ENCODE peak calls at places on chromosomes 4 and X, in ten cellular contexts. E, B, N, W, P, U, Z, L, D and V are unnamed samples.

GRCh38 chr4:142091691-142092182 is 455.4 kb downstream of the IL15 start:
- DNase-seq in E (no peak), B (peak; percentile 99), N (peak; percentile 83), W (no peak), P (peak; percentile 74), U (no peak), Z (no peak), L (peak; percentile 19), D (no peak), V (no peak)

GRCh38 chr4:55947912-55948725 is 626 bp upstream of the CEP135 start:
- DNase-seq in E (no peak), B (peak; percentile 98), N (peak; percentile 93), W (no peak), P (peak; percentile 93), U (no peak), Z (no peak), L (no peak), D (no peak), V (no peak)

GRCh38 chr4:75995727-75996126 is 5.0 kb upstream of the SDAD1 start:
- DNase-seq in E (peak; percentile 68), B (peak; percentile 65), N (peak; percentile 52), W (peak; percentile 18), P (no peak), U (no peak), Z (peak; percentile 61), L (no peak), D (no peak), V (no peak)

GRCh38 chr4:186898367-186898766 is 174.7 kb upstream of the FAT1 start:
- DNase-seq in E (no peak), B (no peak), N (no peak), W (no peak), P (no peak), U (no peak), Z (no peak), L (no peak), D (no peak), V (no peak)

GRCh38 chrX:78555401-78555980 is 103.6 kb downstream of the RTL3 start:
- DNase-seq in E (no peak), B (no peak), N (no peak), W (no peak), P (no peak), U (no peak), Z (no peak), L (no peak), D (no peak), V (no peak)

GRCh38 chrX:13345037-13345436 is 25.2 kb upstream of the ATXN3L start:
- DNase-seq in E (no peak), B (no peak), N (no peak), W (no peak), P (no peak), U (no peak), Z (no peak), L (no peak), D (no peak), V (no peak)

GRCh38 chr4:151862766-151863165 is 102.0 kb upstream of the GATB start:
- DNase-seq in E (no peak), B (peak; percentile 13), N (peak; percentile 46), W (no peak), P (no peak), U (no peak), Z (no peak), L (no peak), D (no peak), V (no peak)

GRCh38 chrX:119672252-119672825 is 20.6 kb downstream of the SEPTIN6 start:
- DNase-seq in E (no peak), B (peak; percentile 40), N (no peak), W (no peak), P (no peak), U (no peak), Z (no peak), L (no peak), D (no peak), V (no peak)

GRCh38 chrX:47420967-47421366 is 50.6 kb downstream of the ZNF157 start:
- DNase-seq in E (no peak), B (no peak), N (no peak), W (no peak), P (no peak), U (no peak), Z (no peak), L (no peak), D (no peak), V (no peak)

GRCh38 chr4:114334808-114335739 is 263.5 kb upstream of the UGT8 start:
- DNase-seq in E (no peak), B (no peak), N (peak; percentile 3), W (no peak), P (no peak), U (no peak), Z (no peak), L (no peak), D (no peak), V (no peak)

GRCh38 chr4:139501531-139502311 is 47.8 kb downstream of the RAB33B start:
- DNase-seq in E (no peak), B (no peak), N (no peak), W (no peak), P (no peak), U (no peak), Z (no peak), L (no peak), D (no peak), V (no peak)

GRCh38 chr4:25113915-25114904 is 46.0 kb downstream of the SEPSECS start:
- DNase-seq in E (no peak), B (peak; percentile 71), N (peak; percentile 32), W (no peak), P (peak; percentile 13), U (no peak), Z (no peak), L (no peak), D (no peak), V (no peak)

GRCh38 chrX:48532201-48532600 is 7.3 kb upstream of the TBC1D25 start:
- DNase-seq in E (no peak), B (no peak), N (no peak), W (no peak), P (no peak), U (no peak), Z (no peak), L (no peak), D (no peak), V (no peak)

GRCh38 chrX:139126493-139126892 is 404.0 kb upstream of the F9 start:
- DNase-seq in E (peak; percentile 64), B (no peak), N (peak; percentile 20), W (peak; percentile 28), P (no peak), U (no peak), Z (peak; percentile 80), L (peak; percentile 65), D (no peak), V (no peak)

GRCh38 chr4:135777386-135777785 is 1575.8 kb upstream of the PABPC4L start:
- DNase-seq in E (no peak), B (no peak), N (no peak), W (no peak), P (no peak), U (no peak), Z (no peak), L (no peak), D (no peak), V (no peak)

GRCh38 chr4:183097251-183098079 is 1.6 kb upstream of the WWC2 start:
- DNase-seq in E (no peak), B (no peak), N (no peak), W (no peak), P (no peak), U (peak; percentile 33), Z (peak; percentile 85), L (peak; percentile 15), D (peak; percentile 77), V (no peak)

GRCh38 chrX:106999002-106999975 is 723 bp downstream of the MORC4 start:
- DNase-seq in E (peak; percentile 78), B (peak; percentile 49), N (peak; percentile 47), W (peak; percentile 64), P (no peak), U (peak; percentile 38), Z (peak; percentile 70), L (peak; percentile 59), D (peak; percentile 63), V (peak; percentile 17)
- TF ChIP-seq CTCF in E (peak; percentile 54), B (peak; percentile 53), N (peak; percentile 17), W (peak; percentile 51), P (peak; percentile 53), U (no peak), Z (peak; percentile 57), L (peak; percentile 47), D (no peak), V (peak; percentile 49)

GRCh38 chr4:7549866-7550265 is 115.1 kb upstream of the PSAPL1 start:
- DNase-seq in E (no peak), B (no peak), N (no peak), W (no peak), P (no peak), U (no peak), Z (no peak), L (no peak), D (no peak), V (no peak)
- H3K27me3 ChIP-seq in E (no peaks in the 10 kb centered on the region), B (peaks cover 8% of the 10 kb centered on the region), N (no peaks in the 10 kb centered on the region), W (no peaks in the 10 kb centered on the region), P (peaks cover 8% of the 10 kb centered on the region), U (no peaks in the 10 kb centered on the region), Z (no peaks in the 10 kb centered on the region), L (no peaks in the 10 kb centered on the region), D (no peaks in the 10 kb centered on the region), V (no peaks in the 10 kb centered on the region)

DNA sequence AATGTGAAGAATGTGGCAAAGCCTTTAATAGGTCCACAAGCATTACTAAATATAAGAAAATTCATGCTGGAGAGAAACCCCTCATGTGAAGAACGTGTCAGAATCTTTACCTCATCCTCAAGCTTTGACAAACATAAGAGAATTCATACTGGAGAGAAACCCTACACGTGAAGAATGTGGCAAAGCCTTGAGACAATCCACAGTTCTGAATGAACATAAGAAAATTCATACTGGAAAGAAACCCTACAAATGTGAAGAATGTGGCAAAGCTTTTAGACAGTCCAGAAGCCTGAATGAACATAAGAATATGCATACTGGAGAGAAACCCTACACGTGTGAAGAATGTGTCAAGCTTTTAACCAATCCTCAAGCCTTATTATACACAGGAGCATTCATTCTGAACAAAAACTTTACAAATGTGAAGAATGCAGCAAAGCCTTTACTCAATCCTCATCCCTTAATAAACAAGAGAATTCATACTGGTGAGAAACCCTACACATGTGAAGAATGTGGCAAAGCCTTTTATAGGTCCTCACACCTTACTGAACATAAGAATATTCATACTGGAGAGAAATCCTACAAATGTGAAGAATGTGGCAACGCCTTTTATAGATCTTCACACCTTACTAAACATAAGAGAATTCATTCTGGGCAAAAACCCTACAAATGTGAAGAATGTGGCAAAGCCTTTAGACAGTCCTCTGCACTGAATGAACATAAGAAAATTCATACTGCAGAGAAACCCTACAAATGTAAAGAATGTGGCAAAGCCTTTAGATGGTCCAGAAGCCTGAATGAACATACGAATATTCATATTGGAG is 51.1 kb downstream of the ZNF732 start:
- DNase-seq in E (no peak), B (no peak), N (no peak), W (no peak), P (no peak), U (no peak), Z (no peak), L (no peak), D (no peak), V (no peak)
- H3K9me3 ChIP-seq in E (peaks cover 21% of the 10 kb centered on the region), B (peaks cover 21% of the 10 kb centered on the region), N (peaks cover 40% of the 10 kb centered on the region), W (peaks cover 8% of the 10 kb centered on the region), P (peaks cover 25% of the 10 kb centered on the region), U (peaks cover 92% of the 10 kb centered on the region), Z (peaks cover 98% of the 10 kb centered on the region), L (peaks cover 6% of the 10 kb centered on the region), D (peaks cover 3% of the 10 kb centered on the region), V (peaks cover 75% of the 10 kb centered on the region)

DNA sequence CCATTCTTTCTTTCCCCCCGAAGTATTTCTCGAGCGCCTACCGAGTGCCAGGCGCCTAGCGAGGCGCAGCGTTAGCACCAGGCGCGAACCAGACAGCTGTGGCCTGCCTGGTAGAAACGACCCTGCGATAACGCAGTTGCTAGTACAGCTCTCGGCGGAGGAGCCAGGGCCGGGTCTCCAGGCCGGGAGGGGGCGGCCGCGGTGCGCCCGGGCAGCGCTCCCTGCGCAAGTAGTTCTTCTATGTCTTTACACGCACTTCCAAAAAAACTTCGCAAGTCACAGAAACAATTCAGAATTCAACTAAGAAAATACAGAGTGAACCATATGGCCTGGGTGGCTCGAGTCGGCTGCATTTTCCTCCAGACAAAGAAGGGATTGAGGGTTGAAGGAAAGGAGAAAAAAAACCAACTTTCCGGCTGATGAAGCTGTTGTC is 7.0 kb upstream of the NEUROG2 start:
- DNase-seq in E (peak; percentile 68), B (peak; percentile 66), N (peak; percentile 29), W (no peak), P (no peak), U (no peak), Z (peak; percentile 88), L (peak; percentile 69), D (peak; percentile 87), V (peak; percentile 22)
- TF ChIP-seq CTCF in E (peak; percentile 6), B (peak; percentile 36), N (no peak), W (no peak), P (peak; percentile 46), U (no peak), Z (no peak), L (peak; percentile 39), D (no peak), V (no peak)